ENCODE peak calls at places on chromosomes 6 and 20, in ten cellular contexts. One of them, this sample, is unnamed.

GRCh38 chr6:36245572-36246031 is 24.3 kb upstream of the PNPLA1 start:
- DNase-seq in lung microvascular endothelial cell: no peak
- DNase-seq in choroid plexus epithelial cell: no peak
- DNase-seq in tibial artery: no peak
- DNase-seq in hypothalamus: no peak
- DNase-seq in left cardiac atrium: no peak
- DNase-seq in KG1: no peak
- DNase-seq in GOT3: no peak
- DNase-seq in Kasumi-1: no peak
- DNase-seq in activated CD4-positive, alpha-beta T cell treated with anti-CD3 and anti-CD28 coated beads, Interleukin-2, amount 50 U/mL, for 1 hour: no peak
- DNase-seq in this sample: no peak

GRCh38 chr6:14384175-14384949 is 266.8 kb downstream of the CD83 start:
- DNase-seq in lung microvascular endothelial cell: no peak
- DNase-seq in choroid plexus epithelial cell: no peak
- DNase-seq in tibial artery: no peak
- DNase-seq in hypothalamus: no peak
- DNase-seq in left cardiac atrium: no peak
- DNase-seq in KG1: no peak
- DNase-seq in GOT3: no peak
- DNase-seq in Kasumi-1: no peak
- DNase-seq in activated CD4-positive, alpha-beta T cell treated with anti-CD3 and anti-CD28 coated beads, Interleukin-2, amount 50 U/mL, for 1 hour: no peak
- DNase-seq in this sample: no peak

GRCh38 chr20:38520261-38520660 is 47.6 kb downstream of the RALGAPB start:
- DNase-seq in lung microvascular endothelial cell: no peak
- DNase-seq in choroid plexus epithelial cell: no peak
- DNase-seq in tibial artery: no peak
- DNase-seq in hypothalamus: no peak
- DNase-seq in left cardiac atrium: no peak
- DNase-seq in KG1: no peak
- DNase-seq in GOT3: no peak
- DNase-seq in Kasumi-1: no peak
- DNase-seq in activated CD4-positive, alpha-beta T cell treated with anti-CD3 and anti-CD28 coated beads, Interleukin-2, amount 50 U/mL, for 1 hour: no peak
- DNase-seq in this sample: no peak

GRCh38 chr6:17220040-17220439 is 61.1 kb upstream of the RBM24 start:
- DNase-seq in lung microvascular endothelial cell: no peak
- DNase-seq in choroid plexus epithelial cell: no peak
- DNase-seq in tibial artery: no peak
- DNase-seq in hypothalamus: no peak
- DNase-seq in left cardiac atrium: no peak
- DNase-seq in KG1: no peak
- DNase-seq in GOT3: no peak
- DNase-seq in Kasumi-1: no peak
- DNase-seq in activated CD4-positive, alpha-beta T cell treated with anti-CD3 and anti-CD28 coated beads, Interleukin-2, amount 50 U/mL, for 1 hour: no peak
- DNase-seq in this sample: no peak

GRCh38 chr20:32678948-32679347 is 5.2 kb upstream of the C20orf203 start:
- DNase-seq in lung microvascular endothelial cell: no peak
- DNase-seq in choroid plexus epithelial cell: no peak
- DNase-seq in tibial artery: no peak
- DNase-seq in hypothalamus: peak
- DNase-seq in left cardiac atrium: peak
- DNase-seq in KG1: no peak
- DNase-seq in GOT3: no peak
- DNase-seq in Kasumi-1: no peak
- DNase-seq in activated CD4-positive, alpha-beta T cell treated with anti-CD3 and anti-CD28 coated beads, Interleukin-2, amount 50 U/mL, for 1 hour: no peak
- DNase-seq in this sample: no peak

GRCh38 chr6:34553146-34553545 is 3.0 kb downstream of the SPDEF start:
- DNase-seq in lung microvascular endothelial cell: no peak
- DNase-seq in choroid plexus epithelial cell: no peak
- DNase-seq in tibial artery: no peak
- DNase-seq in hypothalamus: no peak
- DNase-seq in left cardiac atrium: no peak
- DNase-seq in KG1: no peak
- DNase-seq in GOT3: no peak
- DNase-seq in Kasumi-1: no peak
- DNase-seq in activated CD4-positive, alpha-beta T cell treated with anti-CD3 and anti-CD28 coated beads, Interleukin-2, amount 50 U/mL, for 1 hour: no peak
- DNase-seq in this sample: no peak

GRCh38 chr6:10800810-10801209 is 37.5 kb downstream of the MAK start:
- DNase-seq in lung microvascular endothelial cell: peak
- DNase-seq in choroid plexus epithelial cell: peak
- DNase-seq in tibial artery: no peak
- DNase-seq in hypothalamus: no peak
- DNase-seq in left cardiac atrium: no peak
- DNase-seq in KG1: no peak
- DNase-seq in GOT3: no peak
- DNase-seq in Kasumi-1: no peak
- DNase-seq in activated CD4-positive, alpha-beta T cell treated with anti-CD3 and anti-CD28 coated beads, Interleukin-2, amount 50 U/mL, for 1 hour: no peak
- DNase-seq in this sample: no peak

GRCh38 chr6:5516036-5516435 is 254.7 kb downstream of the FARS2 start:
- DNase-seq in lung microvascular endothelial cell: no peak
- DNase-seq in choroid plexus epithelial cell: no peak
- DNase-seq in tibial artery: no peak
- DNase-seq in hypothalamus: no peak
- DNase-seq in left cardiac atrium: no peak
- DNase-seq in KG1: no peak
- DNase-seq in GOT3: no peak
- DNase-seq in Kasumi-1: no peak
- DNase-seq in activated CD4-positive, alpha-beta T cell treated with anti-CD3 and anti-CD28 coated beads, Interleukin-2, amount 50 U/mL, for 1 hour: no peak
- DNase-seq in this sample: no peak

GRCh38 chr20:44614525-44614924 is 32.1 kb downstream of the PKIG start:
- DNase-seq in lung microvascular endothelial cell: no peak
- DNase-seq in choroid plexus epithelial cell: no peak
- DNase-seq in tibial artery: peak
- DNase-seq in hypothalamus: peak
- DNase-seq in left cardiac atrium: no peak
- DNase-seq in KG1: no peak
- DNase-seq in GOT3: no peak
- DNase-seq in Kasumi-1: no peak
- DNase-seq in activated CD4-positive, alpha-beta T cell treated with anti-CD3 and anti-CD28 coated beads, Interleukin-2, amount 50 U/mL, for 1 hour: no peak
- DNase-seq in this sample: no peak

GRCh38 chr20:50569864-50570836 is 60.0 kb downstream of the PTPN1 start:
- DNase-seq in lung microvascular endothelial cell: peak
- DNase-seq in choroid plexus epithelial cell: peak
- DNase-seq in tibial artery: no peak
- DNase-seq in hypothalamus: no peak
- DNase-seq in left cardiac atrium: no peak
- DNase-seq in KG1: no peak
- DNase-seq in GOT3: no peak
- DNase-seq in Kasumi-1: peak
- DNase-seq in activated CD4-positive, alpha-beta T cell treated with anti-CD3 and anti-CD28 coated beads, Interleukin-2, amount 50 U/mL, for 1 hour: peak
- DNase-seq in this sample: no peak

GRCh38 chr6:131929227-131929626 is 21.9 kb downstream of the CCN2 start:
- DNase-seq in lung microvascular endothelial cell: no peak
- DNase-seq in choroid plexus epithelial cell: no peak
- DNase-seq in tibial artery: no peak
- DNase-seq in hypothalamus: no peak
- DNase-seq in left cardiac atrium: no peak
- DNase-seq in KG1: no peak
- DNase-seq in GOT3: no peak
- DNase-seq in Kasumi-1: no peak
- DNase-seq in activated CD4-positive, alpha-beta T cell treated with anti-CD3 and anti-CD28 coated beads, Interleukin-2, amount 50 U/mL, for 1 hour: no peak
- DNase-seq in this sample: no peak

GRCh38 chr20:44526129-44526528 is 4.3 kb upstream of the SERINC3 start:
- DNase-seq in lung microvascular endothelial cell: peak
- DNase-seq in choroid plexus epithelial cell: peak
- DNase-seq in tibial artery: no peak
- DNase-seq in hypothalamus: no peak
- DNase-seq in left cardiac atrium: no peak
- DNase-seq in KG1: no peak
- DNase-seq in GOT3: no peak
- DNase-seq in Kasumi-1: no peak
- DNase-seq in activated CD4-positive, alpha-beta T cell treated with anti-CD3 and anti-CD28 coated beads, Interleukin-2, amount 50 U/mL, for 1 hour: no peak
- DNase-seq in this sample: no peak

GRCh38 chr6:1311400-1312192 is at the start of gene FOXQ1:
- DNase-seq in lung microvascular endothelial cell: no peak
- DNase-seq in choroid plexus epithelial cell: peak
- DNase-seq in tibial artery: no peak
- DNase-seq in hypothalamus: no peak
- DNase-seq in left cardiac atrium: no peak
- DNase-seq in KG1: no peak
- DNase-seq in GOT3: no peak
- DNase-seq in Kasumi-1: no peak
- DNase-seq in activated CD4-positive, alpha-beta T cell treated with anti-CD3 and anti-CD28 coated beads, Interleukin-2, amount 50 U/mL, for 1 hour: no peak
- DNase-seq in this sample: peak

GRCh38 chr6:143501851-143502250 is 9.7 kb downstream of the FUCA2 start:
- DNase-seq in lung microvascular endothelial cell: no peak
- DNase-seq in choroid plexus epithelial cell: no peak
- DNase-seq in tibial artery: no peak
- DNase-seq in hypothalamus: no peak
- DNase-seq in left cardiac atrium: no peak
- DNase-seq in KG1: no peak
- DNase-seq in GOT3: no peak
- DNase-seq in Kasumi-1: no peak
- DNase-seq in activated CD4-positive, alpha-beta T cell treated with anti-CD3 and anti-CD28 coated beads, Interleukin-2, amount 50 U/mL, for 1 hour: no peak
- DNase-seq in this sample: no peak

GRCh38 chr6:22036267-22036666 is 260.6 kb downstream of the PRL start:
- DNase-seq in lung microvascular endothelial cell: peak
- DNase-seq in choroid plexus epithelial cell: peak
- DNase-seq in tibial artery: no peak
- DNase-seq in hypothalamus: peak
- DNase-seq in left cardiac atrium: no peak
- DNase-seq in KG1: no peak
- DNase-seq in GOT3: no peak
- DNase-seq in Kasumi-1: no peak
- DNase-seq in activated CD4-positive, alpha-beta T cell treated with anti-CD3 and anti-CD28 coated beads, Interleukin-2, amount 50 U/mL, for 1 hour: no peak
- DNase-seq in this sample: no peak

GRCh38 chr6:7260291-7261029 is 52.5 kb downstream of the SSR1 start:
- DNase-seq in lung microvascular endothelial cell: no peak
- DNase-seq in choroid plexus epithelial cell: no peak
- DNase-seq in tibial artery: no peak
- DNase-seq in hypothalamus: no peak
- DNase-seq in left cardiac atrium: no peak
- DNase-seq in KG1: no peak
- DNase-seq in GOT3: no peak
- DNase-seq in Kasumi-1: no peak
- DNase-seq in activated CD4-positive, alpha-beta T cell treated with anti-CD3 and anti-CD28 coated beads, Interleukin-2, amount 50 U/mL, for 1 hour: no peak
- DNase-seq in this sample: no peak

GRCh38 chr6:39876111-39876510 is 58.2 kb downstream of the MOCS1 start:
- DNase-seq in lung microvascular endothelial cell: peak
- DNase-seq in choroid plexus epithelial cell: no peak
- DNase-seq in tibial artery: no peak
- DNase-seq in hypothalamus: no peak
- DNase-seq in left cardiac atrium: no peak
- DNase-seq in KG1: no peak
- DNase-seq in GOT3: no peak
- DNase-seq in Kasumi-1: no peak
- DNase-seq in activated CD4-positive, alpha-beta T cell treated with anti-CD3 and anti-CD28 coated beads, Interleukin-2, amount 50 U/mL, for 1 hour: no peak
- DNase-seq in this sample: no peak

GRCh38 chr6:75493400-75494064 is at the start of gene FILIP1:
- DNase-seq in lung microvascular endothelial cell: peak
- DNase-seq in choroid plexus epithelial cell: peak
- DNase-seq in tibial artery: peak
- DNase-seq in hypothalamus: no peak
- DNase-seq in left cardiac atrium: peak
- DNase-seq in KG1: no peak
- DNase-seq in GOT3: no peak
- DNase-seq in Kasumi-1: no peak
- DNase-seq in activated CD4-positive, alpha-beta T cell treated with anti-CD3 and anti-CD28 coated beads, Interleukin-2, amount 50 U/mL, for 1 hour: no peak
- DNase-seq in this sample: no peak

GRCh38 chr20:48983423-48984400 is 62.2 kb downstream of the ARFGEF2 start:
- DNase-seq in lung microvascular endothelial cell: peak
- DNase-seq in choroid plexus epithelial cell: peak
- DNase-seq in tibial artery: no peak
- DNase-seq in hypothalamus: no peak
- DNase-seq in left cardiac atrium: peak
- DNase-seq in KG1: no peak
- DNase-seq in GOT3: no peak
- DNase-seq in Kasumi-1: no peak
- DNase-seq in activated CD4-positive, alpha-beta T cell treated with anti-CD3 and anti-CD28 coated beads, Interleukin-2, amount 50 U/mL, for 1 hour: no peak
- DNase-seq in this sample: no peak

GRCh38 chr6:40620546-40620945 is 33.4 kb upstream of the LRFN2 start:
- DNase-seq in lung microvascular endothelial cell: no peak
- DNase-seq in choroid plexus epithelial cell: no peak
- DNase-seq in tibial artery: no peak
- DNase-seq in hypothalamus: no peak
- DNase-seq in left cardiac atrium: no peak
- DNase-seq in KG1: no peak
- DNase-seq in GOT3: no peak
- DNase-seq in Kasumi-1: no peak
- DNase-seq in activated CD4-positive, alpha-beta T cell treated with anti-CD3 and anti-CD28 coated beads, Interleukin-2, amount 50 U/mL, for 1 hour: no peak
- DNase-seq in this sample: no peak

GRCh38 chr6:18262812-18263560 is 1.3 kb downstream of the DEK start:
- DNase-seq in lung microvascular endothelial cell: peak
- DNase-seq in choroid plexus epithelial cell: peak
- DNase-seq in tibial artery: no peak
- DNase-seq in hypothalamus: no peak
- DNase-seq in left cardiac atrium: no peak
- DNase-seq in KG1: peak
- DNase-seq in GOT3: no peak
- DNase-seq in Kasumi-1: peak
- DNase-seq in activated CD4-positive, alpha-beta T cell treated with anti-CD3 and anti-CD28 coated beads, Interleukin-2, amount 50 U/mL, for 1 hour: peak
- DNase-seq in this sample: no peak

GRCh38 chr6:78131521-78131920 is 478.7 kb downstream of the MEI4 start:
- DNase-seq in lung microvascular endothelial cell: no peak
- DNase-seq in choroid plexus epithelial cell: no peak
- DNase-seq in tibial artery: no peak
- DNase-seq in hypothalamus: no peak
- DNase-seq in left cardiac atrium: no peak
- DNase-seq in KG1: no peak
- DNase-seq in GOT3: no peak
- DNase-seq in Kasumi-1: no peak
- DNase-seq in activated CD4-positive, alpha-beta T cell treated with anti-CD3 and anti-CD28 coated beads, Interleukin-2, amount 50 U/mL, for 1 hour: no peak
- DNase-seq in this sample: no peak

GRCh38 chr6:16677458-16677857 is 83.8 kb downstream of the ATXN1 start:
- DNase-seq in lung microvascular endothelial cell: no peak
- DNase-seq in choroid plexus epithelial cell: no peak
- DNase-seq in tibial artery: no peak
- DNase-seq in hypothalamus: no peak
- DNase-seq in left cardiac atrium: no peak
- DNase-seq in KG1: no peak
- DNase-seq in GOT3: no peak
- DNase-seq in Kasumi-1: no peak
- DNase-seq in activated CD4-positive, alpha-beta T cell treated with anti-CD3 and anti-CD28 coated beads, Interleukin-2, amount 50 U/mL, for 1 hour: no peak
- DNase-seq in this sample: no peak

GRCh38 chr6:38973178-38974057 is 75.2 kb upstream of the GLP1R start:
- DNase-seq in lung microvascular endothelial cell: peak
- DNase-seq in choroid plexus epithelial cell: peak
- DNase-seq in tibial artery: no peak
- DNase-seq in hypothalamus: no peak
- DNase-seq in left cardiac atrium: no peak
- DNase-seq in KG1: peak
- DNase-seq in GOT3: peak
- DNase-seq in Kasumi-1: peak
- DNase-seq in activated CD4-positive, alpha-beta T cell treated with anti-CD3 and anti-CD28 coated beads, Interleukin-2, amount 50 U/mL, for 1 hour: no peak
- DNase-seq in this sample: no peak

GRCh38 chr6:5248302-5249098 is 12.2 kb downstream of the LYRM4 start:
- DNase-seq in lung microvascular endothelial cell: no peak
- DNase-seq in choroid plexus epithelial cell: no peak
- DNase-seq in tibial artery: no peak
- DNase-seq in hypothalamus: no peak
- DNase-seq in left cardiac atrium: no peak
- DNase-seq in KG1: no peak
- DNase-seq in GOT3: no peak
- DNase-seq in Kasumi-1: no peak
- DNase-seq in activated CD4-positive, alpha-beta T cell treated with anti-CD3 and anti-CD28 coated beads, Interleukin-2, amount 50 U/mL, for 1 hour: no peak
- DNase-seq in this sample: no peak

GRCh38 chr6:108145639-108146038 is 20.2 kb upstream of the NR2E1 start:
- DNase-seq in lung microvascular endothelial cell: no peak
- DNase-seq in choroid plexus epithelial cell: no peak
- DNase-seq in tibial artery: no peak
- DNase-seq in hypothalamus: no peak
- DNase-seq in left cardiac atrium: no peak
- DNase-seq in KG1: no peak
- DNase-seq in GOT3: no peak
- DNase-seq in Kasumi-1: peak
- DNase-seq in activated CD4-positive, alpha-beta T cell treated with anti-CD3 and anti-CD28 coated beads, Interleukin-2, amount 50 U/mL, for 1 hour: no peak
- DNase-seq in this sample: no peak

GRCh38 chr6:326896-327537 is 34.7 kb downstream of the DUSP22 start:
- DNase-seq in lung microvascular endothelial cell: no peak
- DNase-seq in choroid plexus epithelial cell: no peak
- DNase-seq in tibial artery: no peak
- DNase-seq in hypothalamus: no peak
- DNase-seq in left cardiac atrium: no peak
- DNase-seq in KG1: no peak
- DNase-seq in GOT3: no peak
- DNase-seq in Kasumi-1: no peak
- DNase-seq in activated CD4-positive, alpha-beta T cell treated with anti-CD3 and anti-CD28 coated beads, Interleukin-2, amount 50 U/mL, for 1 hour: no peak
- DNase-seq in this sample: no peak

GRCh38 chr6:10532392-10532791 is 11.2 kb downstream of the GCNT2 start:
- DNase-seq in lung microvascular endothelial cell: no peak
- DNase-seq in choroid plexus epithelial cell: no peak
- DNase-seq in tibial artery: no peak
- DNase-seq in hypothalamus: no peak
- DNase-seq in left cardiac atrium: no peak
- DNase-seq in KG1: no peak
- DNase-seq in GOT3: no peak
- DNase-seq in Kasumi-1: no peak
- DNase-seq in activated CD4-positive, alpha-beta T cell treated with anti-CD3 and anti-CD28 coated beads, Interleukin-2, amount 50 U/mL, for 1 hour: no peak
- DNase-seq in this sample: no peak